ENCODE peak calls at places on chromosomes 12 and 14, in seven cellular contexts. G is stimulated activated CD4-positive, alpha-beta T cell treated with anti-CD3 and anti-CD28 coated beads, Interleukin-2, amount 100 ng/mL, for 24 hours; B is central memory CD4-positive, alpha-beta T cell; K is GOT3; H is NCI-H446 treated with DMSO at 0.1 percent for 48 hours; Q is Panc1; Z is smooth muscle cell of the brain vasculature. R is an unnamed sample.

GRCh38 chr12:105954891-105955607 is 183.7 kb downstream of the NUAK1 start:
- DNase-seq in G (no peak), H (no peak), K (no peak), B (no peak), Z (no peak), Q (no peak), R (no peak)

GRCh38 chr14:32648434-32648833 is 290.2 kb upstream of the NPAS3 start:
- DNase-seq in Z (no peak), B (no peak), Q (no peak), K (no peak), H (no peak), G (no peak), R (no peak)

GRCh38 chr12:88375960-88376305 is 204.3 kb downstream of the KITLG start:
- DNase-seq in K (no peak), B (no peak), H (no peak), Z (no peak), G (no peak), Q (no peak), R (no peak)

GRCh38 chr14:41785696-41786095 is 179.0 kb downstream of the LRFN5 start:
- DNase-seq in B (no peak), H (no peak), K (no peak), G (no peak), Z (no peak), Q (peak), R (no peak)

GRCh38 chr12:108744021-108744897 is 12.9 kb upstream of the CORO1C start:
- DNase-seq in B (no peak), H (no peak), Q (no peak), K (no peak), Z (no peak), G (no peak), R (no peak)

GRCh38 chr14:51619551-51619950 is 32.2 kb upstream of the FRMD6 start:
- DNase-seq in B (no peak), Q (no peak), Z (no peak), G (no peak), H (no peak), K (no peak), R (no peak)

GRCh38 chr14:97206948-97207347 is 409.8 kb downstream of the VRK1 start:
- DNase-seq in B (no peak), K (no peak), G (no peak), H (no peak), Z (no peak), Q (no peak), R (no peak)

GRCh38 chr14:77303417-77304156 is 17.1 kb downstream of the POMT2 start:
- DNase-seq in Q (peak), H (no peak), G (peak), K (no peak), B (no peak), Z (peak), R (peak)

R was measured in glomerular endothelial cell.